ENCODE peak calls at places on chromosomes 12 and 14, in ten cellular contexts. Z, U, Y, T, L, E, D, N, M and J are unnamed samples.
A peak's percentile ranks its signal among the peaks of the same experiment; 100 is the strongest.

GRCh38 chr12:10169094-10169493 is 2.8 kb downstream of the OLR1 start:
- DNase-seq in E (no peak), N (no peak), D (no peak), Z (no peak), T (no peak), U (no peak), L (no peak), M (no peak), Y (no peak), J (no peak)

GRCh38 chr12:110824342-110824741 is 22.4 kb upstream of the CCDC63 start:
- DNase-seq in L (no peak), M (no peak), E (no peak), T (no peak), N (no peak), Y (no peak), U (no peak), D (no peak), Z (no peak), J (no peak)

GRCh38 chr14:38623661-38624060 is 367.8 kb upstream of the CLEC14A start:
- DNase-seq in D (no peak), N (no peak), Z (no peak), L (no peak), U (no peak), E (no peak), T (no peak), Y (no peak), M (no peak), J (no peak)

GRCh38 chr14:90060312-90060964 is 1.4 kb upstream of the KCNK13 start:
- DNase-seq in E (no peak), Z (peak; percentile 32), M (peak; percentile 44), D (peak; percentile 78), L (no peak), Y (no peak), T (no peak), N (peak; percentile 34), U (peak; percentile 42), J (no peak)

GRCh38 chr12:54431911-54432814 is 13.1 kb upstream of the ITGA5 start:
- DNase-seq in L (no peak), M (no peak), T (peak; percentile 94), D (peak; percentile 71), U (peak; percentile 46), E (peak; percentile 45), Z (peak; percentile 66), N (no peak), Y (peak; percentile 86), J (no peak)

GRCh38 chr12:54587315-54587821 is 1.1 kb downstream of the PPP1R1A start:
- DNase-seq in U (peak; percentile 28), L (no peak), Z (no peak), T (peak; percentile 83), D (no peak), M (no peak), N (peak; percentile 61), E (no peak), Y (no peak), J (no peak)

GRCh38 chr12:28652239-28652638 is 462.0 kb downstream of the CCDC91 start:
- DNase-seq in D (no peak), N (no peak), M (no peak), T (no peak), Z (no peak), Y (no peak), L (no peak), E (no peak), U (no peak), J (no peak)

GRCh38 chr12:50555471-50555885 is 50.7 kb downstream of the DIP2B start:
- DNase-seq in T (no peak), U (no peak), E (no peak), Z (no peak), D (no peak), M (no peak), N (no peak), Y (no peak), L (no peak), J (no peak)

GRCh38 chr14:26917086-26917485 is 319.3 kb upstream of the NOVA1 start:
- DNase-seq in U (no peak), D (peak; percentile 6), T (no peak), M (no peak), E (no peak), L (no peak), Z (no peak), N (peak; percentile 28), Y (no peak), J (no peak)

GRCh38 chr14:96592591-96593388 is 90.6 kb downstream of the PAPOLA start:
- DNase-seq in Z (peak; percentile 50), D (peak; percentile 89), M (peak; percentile 21), T (peak; percentile 59), L (no peak), U (peak; percentile 50), Y (peak; percentile 74), N (peak; percentile 10), E (peak; percentile 28), J (no peak)

GRCh38 chr14:23173039-23173438 is 10.4 kb downstream of the SLC7A8 start:
- DNase-seq in Z (no peak), M (no peak), N (no peak), L (no peak), E (peak; percentile 35), Y (no peak), T (no peak), D (no peak), U (no peak), J (no peak)

GRCh38 chr12:100020370-100020769 is 35.6 kb upstream of the ANKS1B start:
- DNase-seq in Y (no peak), U (no peak), L (no peak), Z (no peak), M (no peak), E (no peak), N (no peak), D (no peak), T (no peak), J (no peak)

DNA sequence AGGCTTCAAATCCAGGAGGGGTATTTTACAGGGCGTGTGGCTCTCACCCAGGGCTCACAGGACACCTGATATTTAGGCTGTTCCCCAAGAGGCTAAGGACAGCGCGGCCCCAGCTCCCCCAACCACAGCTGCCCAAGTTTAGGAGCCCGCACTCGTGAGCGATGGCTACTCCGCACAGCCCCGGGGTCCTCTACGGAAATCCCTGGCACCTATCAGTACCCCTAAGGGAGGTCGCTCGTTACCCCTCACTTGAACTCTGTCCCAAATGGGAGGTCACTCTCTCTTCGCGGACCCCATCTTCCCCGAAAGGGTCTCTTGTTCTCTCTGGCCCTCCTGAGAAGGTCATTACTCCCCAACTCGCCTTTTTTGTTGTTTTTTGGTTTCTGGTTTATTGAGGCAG is 708 bp upstream of the P2RX4 start:
- DNase-seq in E (no peak), D (peak; percentile 12), N (no peak), Y (no peak), T (no peak), L (no peak), M (no peak), U (no peak), Z (no peak), J (no peak)
- H3K4me3 ChIP-seq in E (peak overlapping the region; percentile 82), D (peak overlapping the region; percentile 91), N (no peak overlapping the region), Y (peak overlapping the region; percentile 76), T (peak overlapping the region; percentile 67), L (no peak overlapping the region), M (no peak overlapping the region), U (peak overlapping the region; percentile 74), Z (peak overlapping the region; percentile 87), J (peak overlapping the region; percentile 76)

GRCh38 chr14:70908918-70909641 is 1.8 kb downstream of the PCNX1 start:
- DNase-seq in Y (no peak), Z (no peak), U (no peak), N (no peak), E (no peak), D (no peak), T (no peak), L (no peak), M (no peak), J (no peak)

GRCh38 chr14:70906785-70907171 is 481 bp upstream of the PCNX1 start:
- DNase-seq in Y (no peak), L (no peak), T (no peak), M (no peak), E (no peak), D (no peak), U (no peak), N (no peak), Z (no peak), J (no peak)

GRCh38 chr14:70909788-70910614 is 2.7 kb downstream of the PCNX1 start:
- DNase-seq in U (no peak), L (no peak), D (no peak), M (no peak), Y (no peak), N (no peak), Z (no peak), T (no peak), E (no peak), J (no peak)

GRCh38 chr14:70907172-70907995 is at the start of gene PCNX1:
- DNase-seq in L (no peak), U (peak; percentile 88), Y (peak; percentile 95), Z (peak; percentile 90), T (peak; percentile 94), E (peak; percentile 95), N (peak; percentile 79), M (peak; percentile 64), D (peak; percentile 86), J (peak; percentile 95)

GRCh38 chr14:70907996-70908917 is 998 bp downstream of the PCNX1 start:
- DNase-seq in T (peak; percentile 76), U (peak; percentile 42), Y (peak; percentile 81), D (peak; percentile 11), M (peak; percentile 33), Z (peak; percentile 41), E (peak; percentile 61), N (peak; percentile 70), L (no peak), J (peak; percentile 92)
- TF ChIP-seq EP300 in T (no peak), U (no peak), Y (no peak), D (no peak), M (no peak), Z (no peak), E (no peak), N (no peak), L (no peak), J (no peak)

DNA sequence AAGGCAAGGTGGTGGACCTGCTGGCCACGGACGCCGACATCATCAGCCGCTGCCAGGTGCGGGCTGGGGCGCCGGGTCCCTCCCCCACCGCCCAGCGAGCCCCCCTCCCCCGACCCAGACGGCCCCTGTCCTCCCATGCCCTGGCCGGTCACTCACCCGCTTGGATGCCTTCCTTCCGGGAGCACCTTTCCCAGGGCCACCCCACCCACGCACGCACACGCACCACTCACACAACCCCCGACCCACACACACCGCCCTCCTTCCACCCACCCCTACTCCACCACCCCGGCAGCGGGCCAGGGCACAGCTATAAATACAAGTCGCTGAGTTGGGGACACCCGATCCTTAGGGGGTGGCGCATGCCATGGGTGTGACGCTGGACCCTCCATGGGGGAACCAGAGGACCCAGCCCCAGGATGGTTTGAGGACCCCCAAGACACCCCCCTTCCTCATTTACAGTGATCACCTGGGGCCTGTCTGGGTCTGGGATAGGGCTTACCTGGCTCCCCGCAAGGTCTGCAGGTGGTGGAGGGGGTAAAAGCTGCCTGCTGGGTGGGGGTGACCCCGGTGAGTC is 465 bp downstream of the ADSS1 start:
- DNase-seq in U (peak; percentile 53), Y (no peak), L (no peak), E (no peak), Z (peak; percentile 38), N (no peak), D (peak; percentile 42), T (peak; percentile 83), M (no peak), J (no peak)
- TF ChIP-seq POLR2AphosphoS5 in U (no peak), Y (no peak), L (no peak), E (no peak), Z (no peak), N (no peak), D (no peak), T (no peak), M (peak; percentile 18), J (no peak)

DNA sequence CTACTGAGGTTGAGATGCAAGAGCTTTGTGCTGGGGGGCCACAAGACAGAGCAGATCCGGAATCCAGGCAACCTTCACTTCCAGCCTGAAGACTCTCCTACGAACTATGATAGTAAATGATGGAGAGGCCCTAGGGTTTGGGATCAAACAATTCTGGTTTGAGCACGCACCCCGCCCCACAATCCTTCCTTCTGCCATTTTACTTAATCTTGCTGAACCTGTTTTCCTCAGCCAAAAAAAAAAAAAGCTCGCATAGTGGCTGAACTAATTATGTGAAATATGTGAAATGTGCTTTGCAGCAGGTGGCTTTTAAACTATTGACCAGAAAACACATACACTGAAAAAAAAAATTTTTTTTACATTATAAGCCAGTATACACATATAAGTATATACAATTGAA is 677 bp upstream of the ITFG2 start:
- DNase-seq in T (no peak), E (no peak), D (no peak), Z (no peak), U (no peak), L (no peak), M (no peak), Y (no peak), N (no peak), J (no peak)
- H3K4me3 ChIP-seq in T (peak overlapping the region; percentile 76), E (peak overlapping the region; percentile 60), D (no peak overlapping the region), Z (peak overlapping the region; percentile 59), U (peak overlapping the region; percentile 76), L (peak overlapping the region; percentile 74), M (no peak overlapping the region), Y (peak overlapping the region; percentile 63), N (peak overlapping the region; percentile 51), J (peak overlapping the region; percentile 67)